ENCODE peak calls at places on chromosomes 3 and 15, in six cellular contexts. I, E, S, H, N and W are unnamed samples.

GRCh38 chr3:27360113-27361078 is 8.8 kb downstream of the NEK10 start:
- DNase-seq in I (peak), E (peak), S (peak), H (peak), N (no peak), W (no peak)

GRCh38 chr3:17065315-17065714 is 180.6 kb downstream of the PLCL2 start:
- DNase-seq in I (no peak), E (no peak), S (no peak), H (no peak), N (no peak), W (no peak)

GRCh38 chr15:33994005-33994615 is 25.8 kb downstream of the CHRM5 start:
- DNase-seq in I (peak), E (peak), S (peak), H (peak), N (no peak), W (no peak)

GRCh38 chr3:20683912-20684311 is 497.9 kb upstream of the SGO1 start:
- DNase-seq in I (no peak), E (peak), S (peak), H (no peak), N (no peak), W (no peak)

GRCh38 chr3:151971814-151972579 is 98.6 kb downstream of the SUCNR1 start:
- DNase-seq in I (peak), E (no peak), S (no peak), H (no peak), N (no peak), W (no peak)

GRCh38 chr3:9214599-9214998 is 34.8 kb downstream of the SRGAP3 start:
- DNase-seq in I (peak), E (peak), S (peak), H (no peak), N (no peak), W (no peak)

GRCh38 chr15:67465196-67465952 is 55.6 kb upstream of the C15orf61 start:
- DNase-seq in I (no peak), E (no peak), S (no peak), H (no peak), N (no peak), W (no peak)

GRCh38 chr3:188697127-188697526 is 474.6 kb upstream of the TPRG1 start:
- DNase-seq in I (no peak), E (no peak), S (no peak), H (peak), N (no peak), W (no peak)

GRCh38 chr3:8554725-8555621 is 53.4 kb downstream of the LMCD1 start:
- DNase-seq in I (no peak), E (peak), S (peak), H (no peak), N (no peak), W (no peak)

GRCh38 chr3:159151130-159151529 is 349.3 kb downstream of the MFSD1 start:
- DNase-seq in I (no peak), E (no peak), S (no peak), H (no peak), N (no peak), W (no peak)

GRCh38 chr3:184042617-184043016 is 10.2 kb upstream of the HTR3C start:
- DNase-seq in I (no peak), E (no peak), S (no peak), H (no peak), N (no peak), W (no peak)

GRCh38 chr3:105938101-105938500 is 69.3 kb upstream of the CBLB start:
- DNase-seq in I (no peak), E (no peak), S (peak), H (no peak), N (no peak), W (no peak)

GRCh38 chr3:15666277-15666676 is 64.7 kb downstream of the BTD start:
- DNase-seq in I (no peak), E (no peak), S (no peak), H (no peak), N (no peak), W (no peak)

GRCh38 chr3:101484805-101485620 is 28.0 kb downstream of the SENP7 start:
- DNase-seq in I (peak), E (peak), S (peak), H (no peak), N (no peak), W (no peak)

GRCh38 chr3:100844063-100844936 is 135.0 kb downstream of the TFG start:
- DNase-seq in I (no peak), E (no peak), S (no peak), H (no peak), N (no peak), W (no peak)

GRCh38 chr15:27989428-27989827 is 109.7 kb downstream of the OCA2 start:
- DNase-seq in I (no peak), E (no peak), S (no peak), H (no peak), N (no peak), W (no peak)

GRCh38 chr15:28885630-28886430 is at the start of gene APBA2:
- DNase-seq in I (no peak), E (no peak), S (peak), H (no peak), N (no peak), W (no peak)

GRCh38 chr3:31903686-31904431 is 77.2 kb downstream of the OSBPL10 start:
- DNase-seq in I (peak), E (no peak), S (no peak), H (peak), N (no peak), W (no peak)

GRCh38 chr3:195035345-195036202 is 235.4 kb downstream of the XXYLT1 start:
- DNase-seq in I (no peak), E (no peak), S (no peak), H (no peak), N (no peak), W (no peak)

GRCh38 chr3:5298453-5298852 is 110.9 kb downstream of the EDEM1 start:
- DNase-seq in I (no peak), E (no peak), S (no peak), H (peak), N (no peak), W (peak)

GRCh38 chr3:56845505-56845904 is 43.8 kb upstream of the ARHGEF3 start:
- DNase-seq in I (no peak), E (peak), S (no peak), H (no peak), N (no peak), W (no peak)

GRCh38 chr3:24351779-24352469 is 142.7 kb downstream of the THRB start:
- DNase-seq in I (no peak), E (no peak), S (peak), H (no peak), N (no peak), W (no peak)

GRCh38 chr3:98912448-98912847 is 11.0 kb upstream of the DCBLD2 start:
- DNase-seq in I (no peak), E (no peak), S (no peak), H (no peak), N (no peak), W (no peak)